ENCODE peak calls at places on chromosome 15, in six cellular contexts. I is GM06990, W is colonic mucosa, M is DND-41, K is endothelial cell, R is upper lobe of right lung. J is an unnamed sample.

GRCh38 chr15:50315814-50316630 is 39.0 kb downstream of the GABPB1 start:
- DNase-seq in W (no peak), K (no peak), M (no peak), R (no peak), I (no peak), J (no peak)

GRCh38 chr15:64162478-64162868 is 349 bp downstream of the PPIB start:
- DNase-seq in W (no peak), I (no peak), R (no peak), M (no peak), K (no peak), J (no peak)

GRCh38 chr15:63565784-63566183 is 31.4 kb upstream of the FBXL22 start:
- DNase-seq in K (no peak), I (no peak), R (no peak), W (no peak), M (no peak), J (no peak)

GRCh38 chr15:49625460-49626036 is 4.7 kb downstream of the DTWD1 start:
- DNase-seq in W (no peak), I (no peak), M (no peak), R (no peak), K (no peak), J (no peak)

GRCh38 chr15:99631256-99631655 is 65.5 kb downstream of the MEF2A start:
- DNase-seq in R (no peak), I (peak; percentile 61), K (no peak), M (no peak), W (no peak), J (no peak)

GRCh38 chr15:77798151-77798550 is 165.4 kb upstream of the LINGO1 start:
- DNase-seq in K (no peak), R (no peak), M (no peak), I (no peak), W (no peak), J (no peak)

GRCh38 chr15:45157974-45158373 is 28.2 kb downstream of the DUOX1 start:
- DNase-seq in M (no peak), K (no peak), R (no peak), W (no peak), I (no peak), J (no peak)

GRCh38 chr15:87707581-87708130 is 548.9 kb downstream of the NTRK3 start:
- DNase-seq in R (no peak), I (no peak), M (no peak), K (no peak), W (no peak), J (no peak)

GRCh38 chr15:63083046-63083445 is 38.6 kb upstream of the LACTB start:
- DNase-seq in R (no peak), I (no peak), K (no peak), W (no peak), M (no peak), J (no peak)

GRCh38 chr15:81273200-81273599 is 50.7 kb downstream of the STARD5 start:
- DNase-seq in I (no peak), R (no peak), K (no peak), M (no peak), W (no peak), J (no peak)

GRCh38 chr15:36029606-36030005 is 483.6 kb upstream of the DPH6 start:
- DNase-seq in I (no peak), K (no peak), W (no peak), R (no peak), M (no peak), J (no peak)

GRCh38 chr15:51094606-51095569 is at the start of gene TNFAIP8L3:
- DNase-seq in K (peak; percentile 24), R (peak; percentile 66), M (no peak), I (no peak), W (peak; percentile 48), J (peak; percentile 39)

GRCh38 chr15:96421211-96421610 is 90.7 kb downstream of the NR2F2 start:
- DNase-seq in K (no peak), M (no peak), W (no peak), I (no peak), R (no peak), J (no peak)

GRCh38 chr15:74242296-74242929 is 6.3 kb downstream of the CCDC33 start:
- DNase-seq in W (no peak), K (no peak), R (no peak), I (no peak), M (no peak), J (no peak)

DNA sequence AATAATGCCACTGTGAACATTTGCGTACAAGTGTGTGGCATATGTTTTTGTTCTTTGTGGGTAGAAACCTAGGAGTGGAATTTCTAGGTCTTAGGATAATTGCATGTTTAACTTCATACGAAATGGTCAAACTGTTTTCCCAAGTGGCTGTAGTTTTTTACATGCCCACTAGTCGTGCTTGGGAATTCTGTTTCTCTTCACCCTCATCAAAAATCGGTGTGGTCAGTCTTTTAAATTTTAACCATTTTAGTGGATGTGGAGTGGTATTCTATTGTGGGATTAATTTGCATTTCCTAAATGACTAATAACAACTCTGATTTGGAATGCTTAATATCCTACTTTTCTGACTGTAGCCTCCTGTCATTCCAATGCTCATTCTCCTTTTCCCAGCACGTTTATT is 27.6 kb downstream of the ZFAND6 start:
- DNase-seq in M (no peak), W (no peak), K (no peak), R (no peak), I (no peak), J (no peak)
- TF ChIP-seq CTCF in M (no peak), W (no peak), K (no peak), R (no peak), I (no peak), J (peak; percentile 53)

GRCh38 chr15:42984534-42985034 is 64.0 kb upstream of the TTBK2 start:
- DNase-seq in W (no peak), M (no peak), I (no peak), R (no peak), K (no peak), J (no peak)
- TF ChIP-seq CTCF in W (no peak), M (peak; percentile 8), I (no peak), R (no peak), K (peak; percentile 62), J (peak; percentile 58)

GRCh38 chr15:85444329-85444605 is 63.9 kb downstream of the AKAP13 start:
- DNase-seq in M (no peak), W (no peak), R (no peak), I (no peak), K (no peak), J (no peak)

GRCh38 chr15:85443046-85443445 is 62.6 kb downstream of the AKAP13 start:
- DNase-seq in M (no peak), W (no peak), K (no peak), I (no peak), R (no peak), J (no peak)

GRCh38 chr15:85445361-85445760 is 65.0 kb downstream of the AKAP13 start:
- DNase-seq in W (no peak), I (no peak), R (no peak), M (no peak), K (no peak), J (no peak)

GRCh38 chr15:85440451-85440850 is 60.0 kb downstream of the AKAP13 start:
- DNase-seq in R (no peak), I (no peak), M (no peak), W (no peak), K (no peak), J (no peak)

GRCh38 chr15:85443593-85444328 is 63.4 kb downstream of the AKAP13 start:
- DNase-seq in K (peak; percentile 9), I (no peak), M (no peak), W (peak; percentile 31), R (no peak), J (no peak)
- TF ChIP-seq CTCF in K (no peak), I (no peak), M (no peak), W (no peak), R (no peak), J (no peak)

DNA sequence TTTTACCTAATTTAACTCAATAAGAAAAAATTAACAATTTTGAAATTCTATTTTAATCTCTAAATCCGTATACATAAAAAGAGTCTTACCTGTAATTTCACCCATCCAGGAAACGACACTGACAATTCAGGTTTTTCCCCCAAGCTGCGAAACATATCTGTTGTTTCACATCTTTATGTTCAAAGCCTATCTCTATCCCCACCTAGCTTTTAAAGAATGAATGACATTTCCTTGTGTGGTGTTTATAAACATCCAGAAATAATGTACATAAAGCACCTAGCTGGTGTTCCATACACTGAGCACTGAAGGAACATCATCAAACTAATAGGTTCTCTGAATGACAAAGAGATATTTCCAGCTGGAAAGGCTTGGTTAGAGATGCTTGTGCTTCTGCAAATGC is 867.8 kb downstream of the SQOR start:
- DNase-seq in K (no peak), R (no peak), I (no peak), W (no peak), M (no peak), J (no peak)
- TF ChIP-seq CTCF in K (no peak), R (no peak), I (no peak), W (no peak), M (no peak), J (peak; percentile 38)

DNA sequence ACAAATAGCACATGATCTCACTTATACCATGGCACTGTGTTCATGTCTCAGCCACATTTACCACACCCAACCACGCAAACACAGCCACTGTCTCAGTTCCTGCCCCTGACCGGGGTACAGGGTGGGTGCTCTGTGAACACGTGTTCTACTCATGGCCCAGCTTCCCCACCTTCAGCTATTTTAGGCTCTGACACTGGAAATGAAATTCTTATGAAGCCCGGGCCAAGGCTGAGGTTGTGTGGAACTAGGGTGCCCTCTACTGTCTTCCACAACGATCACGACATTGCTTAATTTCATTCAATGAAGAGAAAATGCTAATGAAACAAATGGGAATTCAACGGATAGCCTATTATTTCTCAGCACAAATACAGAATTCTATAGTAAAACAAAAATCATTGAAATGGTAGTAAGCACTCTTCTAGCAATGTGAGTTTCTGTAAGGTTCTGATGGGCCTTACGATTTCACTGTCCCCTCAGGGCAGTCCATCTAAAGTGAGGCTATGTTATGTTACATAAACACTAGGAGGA is 2.1 kb upstream of the GABRA5 start:
- DNase-seq in R (no peak), M (peak; percentile 10), I (no peak), K (peak; percentile 47), W (no peak), J (peak; percentile 55)
- TF ChIP-seq CTCF in R (peak; percentile 48), M (peak; percentile 58), I (peak; percentile 25), K (no peak), W (no peak), J (peak; percentile 50)

DNA sequence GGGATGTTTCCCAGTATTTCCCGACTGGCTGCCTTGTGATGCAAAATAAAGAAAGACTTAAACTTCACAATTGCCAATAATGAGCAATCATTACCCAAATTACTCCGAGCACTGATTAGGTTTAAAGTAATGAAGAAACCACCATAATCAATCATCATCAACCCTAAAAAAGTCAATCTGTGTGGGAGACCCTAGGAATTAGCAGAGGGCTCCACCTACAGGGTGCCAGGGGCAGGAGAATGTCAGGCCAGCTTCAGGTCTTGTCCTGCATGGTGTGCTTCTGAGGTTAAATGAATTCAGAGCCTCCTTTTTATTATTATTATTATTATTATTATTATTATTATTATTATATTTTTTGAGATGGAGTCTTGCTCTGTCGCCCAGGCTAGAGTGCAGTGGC is 478.0 kb upstream of the ARRDC4 start:
- DNase-seq in K (peak; percentile 26), R (no peak), M (no peak), I (no peak), W (no peak), J (peak; percentile 24)
- TF ChIP-seq CTCF in K (peak; percentile 30), R (no peak), M (peak; percentile 14), I (no peak), W (no peak), J (peak; percentile 21)

J was measured in glutamatergic neuron.